ENCODE peak calls at places on chromosomes 11 and 22, in eight cellular contexts. S, G, V, J, A, X, K and I are unnamed samples.

GRCh38 chr11:117750357-117750756 is 46.7 kb downstream of the DSCAML1 start:
- DNase-seq in V (no peak), J (no peak), K (no peak), A (no peak), S (no peak), X (no peak), G (no peak), I (no peak)

GRCh38 chr11:15942126-15942525 is 414.2 kb downstream of the SOX6 start:
- DNase-seq in G (no peak), X (no peak), S (no peak), V (no peak), A (no peak), J (no peak), K (no peak), I (no peak)

GRCh38 chr11:132234878-132235277 is 864.5 kb downstream of the NTM start:
- DNase-seq in K (no peak), V (peak), S (no peak), J (no peak), X (no peak), G (peak), A (no peak), I (peak)

GRCh38 chr11:106306942-106307341 is 229.5 kb downstream of the AASDHPPT start:
- DNase-seq in K (no peak), J (no peak), A (no peak), G (no peak), S (no peak), X (no peak), V (peak), I (no peak)

GRCh38 chr11:128232588-128232987 is 354.8 kb downstream of the ETS1 start:
- DNase-seq in J (no peak), X (no peak), S (no peak), A (no peak), V (no peak), K (no peak), G (no peak), I (no peak)

GRCh38 chr22:30305519-30305905 is 16.2 kb upstream of the CASTOR1 start:
- DNase-seq in J (peak), V (peak), G (no peak), S (peak), A (peak), X (peak), K (peak), I (peak)

GRCh38 chr11:692824-693414 is 2.1 kb downstream of the DEAF1 start:
- DNase-seq in A (no peak), J (peak), K (no peak), V (peak), X (no peak), G (peak), S (no peak), I (peak)

GRCh38 chr11:9796276-9796675 is 132.4 kb downstream of the SWAP70 start:
- DNase-seq in S (no peak), G (no peak), X (no peak), A (no peak), K (no peak), V (no peak), J (no peak), I (no peak)

GRCh38 chr11:45648931-45649330 is 16.5 kb downstream of the CHST1 start:
- DNase-seq in G (no peak), X (no peak), S (no peak), K (no peak), J (no peak), A (no peak), V (no peak), I (no peak)

GRCh38 chr11:41954034-41954433 is 494.6 kb upstream of the LRRC4C start:
- DNase-seq in S (no peak), X (no peak), K (no peak), J (no peak), V (peak), G (peak), A (no peak), I (no peak)

GRCh38 chr11:57392421-57393105 is 2.1 kb upstream of the PRG2 start:
- DNase-seq in X (no peak), A (no peak), G (no peak), V (no peak), K (no peak), S (no peak), J (no peak), I (no peak)

GRCh38 chr22:19085233-19086043 is 36.8 kb downstream of the DGCR2 start:
- DNase-seq in J (peak), A (peak), X (no peak), S (no peak), G (peak), V (peak), K (no peak), I (peak)

GRCh38 chr22:42937164-42937854 is 77.6 kb downstream of the PACSIN2 start:
- DNase-seq in J (peak), G (peak), X (peak), K (no peak), S (peak), A (peak), V (peak), I (peak)

GRCh38 chr11:117823941-117824420 is 563 bp downstream of the FXYD2 start:
- DNase-seq in V (peak), S (peak), J (no peak), K (peak), G (no peak), A (no peak), X (peak), I (peak)

GRCh38 chr11:71131861-71132260 is 120.5 kb downstream of the SHANK2 start:
- DNase-seq in S (no peak), X (no peak), A (no peak), K (no peak), G (no peak), J (no peak), V (no peak), I (no peak)

GRCh38 chr11:2944953-2945756 is 15.9 kb upstream of the PHLDA2 start:
- DNase-seq in S (peak), K (peak), X (peak), J (no peak), V (peak), A (peak), G (peak), I (peak)

GRCh38 chr11:45161252-45162063 is 15.0 kb downstream of the PRDM11 start:
- DNase-seq in V (no peak), X (no peak), A (no peak), G (no peak), S (peak), J (no peak), K (peak), I (no peak)

GRCh38 chr22:33864723-33865130 is 55.5 kb downstream of the LARGE1 start:
- DNase-seq in S (peak), A (no peak), G (no peak), J (peak), V (no peak), K (no peak), X (no peak), I (peak)

GRCh38 chr11:81470446-81470845 is 1263.2 kb downstream of the FAM181B start:
- DNase-seq in K (no peak), A (no peak), X (no peak), S (peak), G (no peak), J (no peak), V (no peak), I (no peak)

GRCh38 chr22:24937114-24937513 is 9.4 kb downstream of the LHFPL7 start:
- DNase-seq in J (peak), S (no peak), G (peak), A (no peak), V (peak), K (no peak), X (no peak), I (peak)

GRCh38 chr11:28983780-28984179 is 875.6 kb downstream of the METTL15 start:
- DNase-seq in X (no peak), J (no peak), V (no peak), K (no peak), A (no peak), G (no peak), S (no peak), I (no peak)

GRCh38 chr11:73652046-73652730 is 5.8 kb downstream of the PLEKHB1 start:
- DNase-seq in A (no peak), J (no peak), X (no peak), S (no peak), G (peak), V (no peak), K (no peak), I (no peak)

GRCh38 chr11:111502611-111503010 is 9.6 kb downstream of the BTG4 start:
- DNase-seq in K (no peak), S (no peak), J (no peak), X (no peak), V (no peak), A (no peak), G (peak), I (no peak)

DNA sequence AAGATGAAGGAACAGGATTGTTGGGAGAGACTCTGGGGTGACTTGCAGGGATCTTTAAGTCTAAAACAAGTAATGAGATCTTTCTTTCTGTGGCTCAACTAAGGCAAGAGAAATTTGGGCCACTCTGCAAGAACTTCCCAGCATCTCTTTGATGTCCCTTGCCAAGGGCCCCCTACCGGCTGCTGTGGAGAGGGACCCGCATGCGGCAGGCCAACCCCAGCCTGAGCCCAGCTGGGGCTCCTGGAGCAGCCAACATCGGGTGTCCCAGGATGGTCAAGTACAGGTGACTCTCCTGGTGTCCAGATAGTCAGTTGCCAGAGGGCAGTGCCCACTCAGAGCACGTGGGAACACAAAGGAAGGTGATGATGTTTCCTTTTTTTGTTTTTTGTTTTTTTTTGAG is 363.2 kb downstream of the TBC1D22A start:
- DNase-seq in V (no peak), G (no peak), S (no peak), K (no peak), J (peak), X (no peak), A (no peak), I (peak)
- TF ChIP-seq CTCF in V (peak), G (no peak), S (no peak), K (no peak), J (peak), X (no peak), A (no peak), I (peak)

GRCh38 chr11:68035266-68035876 is 3.5 kb upstream of the TCIRG1 start:
- DNase-seq in S (no peak), X (no peak), J (no peak), V (no peak), G (no peak), A (no peak), K (no peak), I (no peak)

GRCh38 chr11:68032003-68032402 is 1.5 kb downstream of the NDUFS8 start:
- DNase-seq in V (no peak), S (no peak), G (no peak), X (no peak), K (no peak), A (no peak), J (no peak), I (no peak)

GRCh38 chr11:68031136-68031459 is 617 bp downstream of the NDUFS8 start:
- DNase-seq in J (peak), K (no peak), V (peak), G (no peak), X (no peak), A (no peak), S (peak), I (no peak)

GRCh38 chr11:68033708-68034045 is 3.2 kb downstream of the NDUFS8 start:
- DNase-seq in S (peak), G (no peak), X (no peak), K (peak), A (no peak), J (no peak), V (no peak), I (no peak)

GRCh38 chr11:68032997-68033707 is 2.7 kb downstream of the NDUFS8 start:
- DNase-seq in A (no peak), J (no peak), S (no peak), X (no peak), G (no peak), V (no peak), K (no peak), I (no peak)
- H3K4me3 ChIP-seq in A (no peak), J (no peak), S (no peak), X (no peak), G (no peak), V (no peak), K (no peak), I (no peak)

DNA sequence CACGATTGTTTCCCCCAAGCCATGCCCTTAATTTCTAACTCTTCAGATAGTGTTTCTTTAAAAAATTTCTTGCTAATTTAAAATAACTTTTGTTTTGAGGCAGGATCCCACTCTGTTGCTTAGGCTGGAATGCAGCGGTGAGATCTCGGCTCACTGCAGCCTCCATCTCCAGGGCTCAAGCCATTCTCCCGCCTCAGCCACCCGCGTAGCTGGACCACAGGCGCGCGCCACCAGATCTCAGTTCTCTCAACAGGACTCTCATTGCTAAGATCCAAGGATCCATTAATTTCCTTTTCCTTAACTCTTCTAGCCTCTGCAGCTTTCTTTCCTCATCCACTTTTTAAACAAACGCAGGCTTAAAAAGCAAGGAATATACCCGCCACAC is 323 bp upstream of the MED17 start:
- DNase-seq in J (no peak), K (no peak), X (no peak), S (no peak), G (no peak), A (no peak), V (no peak), I (no peak)
- TF ChIP-seq CTCF in J (no peak), K (no peak), X (no peak), S (no peak), G (no peak), A (no peak), V (no peak), I (no peak)

DNA sequence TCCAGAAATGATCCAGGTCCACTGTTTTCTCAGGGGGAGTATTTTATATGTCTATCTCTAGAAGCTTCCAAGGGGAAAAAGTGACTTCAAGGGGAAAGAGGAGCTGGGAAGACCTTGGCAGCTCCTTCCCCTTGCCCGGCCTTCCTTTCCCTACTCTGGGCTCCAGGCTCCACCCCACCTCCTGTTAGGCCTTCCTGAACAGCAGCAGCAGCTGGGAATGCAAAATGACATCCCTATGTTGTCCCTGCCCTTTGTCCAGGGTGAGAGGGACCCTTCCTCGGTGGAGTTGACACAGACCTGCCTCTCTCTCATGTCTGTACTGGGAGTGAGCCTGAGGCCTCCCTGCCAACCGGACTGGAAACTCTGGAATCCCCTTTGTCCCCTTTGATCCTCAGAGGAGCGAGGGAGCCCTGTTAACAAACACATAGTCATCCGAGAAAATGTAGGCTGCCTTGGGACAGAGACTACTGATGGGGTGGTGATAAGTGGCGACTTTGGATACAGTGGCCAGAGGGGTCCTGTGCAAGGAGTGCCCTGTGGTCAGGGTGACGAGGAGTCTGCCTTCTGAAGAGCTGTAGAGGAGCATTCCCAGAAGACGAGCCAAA is 9.0 kb upstream of the MALAT1 start:
- DNase-seq in K (no peak), A (no peak), V (peak), X (no peak), G (no peak), J (no peak), S (peak), I (no peak)
- H3K4me3 ChIP-seq in K (peak), A (no peak), V (no peak), X (no peak), G (no peak), J (no peak), S (no peak), I (no peak)

GRCh38 chr22:39284983-39285382 is 34.4 kb downstream of the RPL3 start:
- DNase-seq in J (no peak), V (no peak), S (no peak), G (no peak), X (no peak), A (no peak), K (no peak), I (no peak)

GRCh38 chr22:39288135-39288898 is 31.1 kb downstream of the RPL3 start:
- DNase-seq in V (no peak), J (no peak), G (no peak), X (no peak), A (no peak), K (no peak), S (no peak), I (no peak)

GRCh38 chr22:39284142-39284980 is 35.1 kb downstream of the RPL3 start:
- DNase-seq in J (no peak), X (no peak), S (no peak), A (no peak), V (no peak), K (no peak), G (peak), I (no peak)

GRCh38 chr22:39289445-39290247 is 29.8 kb downstream of the RPL3 start:
- DNase-seq in X (no peak), K (no peak), S (no peak), G (no peak), A (no peak), J (no peak), V (no peak), I (no peak)

GRCh38 chr22:39287076-39287743 is 32.2 kb downstream of the RPL3 start:
- DNase-seq in J (peak), K (no peak), A (peak), X (peak), V (no peak), S (peak), G (no peak), I (peak)
- TF ChIP-seq CTCF in J (no peak), K (no peak), A (no peak), X (no peak), V (no peak), S (no peak), G (no peak), I (no peak)

GRCh38 chr11:107929611-107930200 is 1.5 kb downstream of the RAB39A start:
- DNase-seq in J (peak), X (no peak), A (no peak), K (no peak), G (no peak), S (peak), V (no peak), I (no peak)
- H3K4me3 ChIP-seq in J (peak), X (peak), A (no peak), K (peak), G (no peak), S (no peak), V (no peak), I (no peak)

GRCh38 chr22:45306139-45306538 is 3.6 kb upstream of the FAM118A start:
- DNase-seq in G (no peak), K (no peak), J (no peak), V (no peak), A (no peak), S (no peak), X (no peak), I (no peak)
- TF ChIP-seq CTCF in G (no peak), K (no peak), J (no peak), V (no peak), A (no peak), S (no peak), X (no peak), I (no peak)

DNA sequence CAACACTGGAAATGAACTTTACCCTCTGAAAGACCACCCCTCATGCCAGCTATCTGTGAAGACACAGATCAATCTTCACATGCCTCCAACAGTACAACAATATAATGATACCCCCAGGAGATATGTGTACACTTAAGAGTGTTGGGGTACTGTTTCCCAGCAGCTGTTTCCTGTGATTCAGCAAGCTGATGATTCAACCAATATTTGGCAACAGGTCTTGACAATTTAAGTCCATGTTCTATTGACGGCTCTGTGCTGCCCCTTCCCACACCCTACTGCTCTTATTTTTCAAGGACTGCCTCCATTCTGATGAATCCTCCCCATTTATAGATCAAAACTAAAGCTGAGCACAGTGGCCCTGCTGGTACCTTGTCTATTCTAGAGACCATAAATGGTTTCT is 6.6 kb downstream of the SNX19 start:
- DNase-seq in A (no peak), X (no peak), J (no peak), G (peak), V (peak), S (no peak), K (no peak), I (peak)
- H3K4me3 ChIP-seq in A (no peak), X (no peak), J (no peak), G (no peak), V (no peak), S (no peak), K (no peak), I (no peak)

GRCh38 chr22:21641795-21642583 is at the start of gene SDF2L1:
- DNase-seq in J (peak), V (peak), A (peak), S (peak), X (peak), G (peak), K (peak), I (peak)
- TF ChIP-seq CTCF in J (no peak), V (no peak), A (no peak), S (peak), X (no peak), G (no peak), K (no peak), I (no peak)

DNA sequence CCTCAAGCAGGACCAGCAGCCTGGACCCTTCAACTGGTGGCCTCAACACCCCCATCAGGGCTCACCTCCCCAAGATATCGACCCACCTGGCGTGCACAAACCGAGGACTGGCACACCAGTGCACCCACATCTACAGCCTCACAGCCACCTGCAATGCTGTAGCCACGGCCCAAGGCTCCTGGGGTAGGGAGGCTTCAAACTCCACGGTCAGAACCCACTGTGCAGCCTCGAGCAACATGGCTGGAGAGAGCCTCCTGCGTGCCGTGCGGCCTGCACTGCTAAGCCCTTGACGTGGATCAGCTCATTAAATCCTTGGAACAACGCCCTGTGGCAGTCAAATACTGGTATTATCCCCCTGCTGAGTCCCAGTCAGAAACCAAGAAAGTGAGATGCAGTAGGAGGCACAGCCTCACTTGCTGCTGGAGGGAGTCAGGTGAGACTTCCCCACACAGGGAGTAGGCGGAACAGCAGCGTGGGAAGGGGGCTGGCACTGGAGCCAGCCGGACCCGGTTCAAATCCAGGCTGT is 4.6 kb downstream of the CARD10 start:
- DNase-seq in A (no peak), J (no peak), X (no peak), G (no peak), K (no peak), V (no peak), S (no peak), I (no peak)
- H3K4me3 ChIP-seq in A (no peak), J (no peak), X (no peak), G (no peak), K (no peak), V (no peak), S (no peak), I (no peak)